ENCODE peak calls at places on chromosomes 16 and 17, in nine cellular contexts. One of them, this sample, is unnamed.

GRCh38 chr16:22330326-22330725 is 33.1 kb downstream of the POLR3E start:
- DNase-seq in AG08396: no peak
- DNase-seq in astrocyte: no peak
- DNase-seq in lower leg skin: no peak
- DNase-seq in activated CD8-positive, alpha-beta memory T cell treated with anti-CD3 and anti-CD28 coated beads for 1 hour: no peak
- DNase-seq in GDM1: no peak
- DNase-seq in T-helper 17 cell: no peak
- DNase-seq in GM12865: no peak
- DNase-seq in HT1080: no peak
- DNase-seq in this sample: no peak

GRCh38 chr17:17191346-17191792 is 14.8 kb downstream of the PLD6 start:
- DNase-seq in AG08396: peak
- DNase-seq in astrocyte: peak
- DNase-seq in lower leg skin: no peak
- DNase-seq in activated CD8-positive, alpha-beta memory T cell treated with anti-CD3 and anti-CD28 coated beads for 1 hour: no peak
- DNase-seq in GDM1: no peak
- DNase-seq in T-helper 17 cell: no peak
- DNase-seq in GM12865: no peak
- DNase-seq in HT1080: peak
- DNase-seq in this sample: no peak

GRCh38 chr17:2064147-2064489 is 9.2 kb downstream of the HIC1 start:
- DNase-seq in AG08396: no peak
- DNase-seq in astrocyte: no peak
- DNase-seq in lower leg skin: no peak
- DNase-seq in activated CD8-positive, alpha-beta memory T cell treated with anti-CD3 and anti-CD28 coated beads for 1 hour: no peak
- DNase-seq in GDM1: no peak
- DNase-seq in T-helper 17 cell: no peak
- DNase-seq in GM12865: no peak
- DNase-seq in HT1080: no peak
- DNase-seq in this sample: no peak

GRCh38 chr16:64133396-64133795 is 988.5 kb downstream of the CDH11 start:
- DNase-seq in AG08396: no peak
- DNase-seq in astrocyte: no peak
- DNase-seq in lower leg skin: no peak
- DNase-seq in activated CD8-positive, alpha-beta memory T cell treated with anti-CD3 and anti-CD28 coated beads for 1 hour: no peak
- DNase-seq in GDM1: no peak
- DNase-seq in T-helper 17 cell: no peak
- DNase-seq in GM12865: no peak
- DNase-seq in HT1080: no peak
- DNase-seq in this sample: no peak

GRCh38 chr17:61574542-61575351 is 16.3 kb downstream of the NACA2 start:
- DNase-seq in AG08396: peak
- DNase-seq in astrocyte: peak
- DNase-seq in lower leg skin: no peak
- DNase-seq in activated CD8-positive, alpha-beta memory T cell treated with anti-CD3 and anti-CD28 coated beads for 1 hour: no peak
- DNase-seq in GDM1: no peak
- DNase-seq in T-helper 17 cell: no peak
- DNase-seq in GM12865: peak
- DNase-seq in HT1080: peak
- DNase-seq in this sample: no peak

GRCh38 chr16:11250786-11251524 is 5.0 kb downstream of the SOCS1 start:
- DNase-seq in AG08396: no peak
- DNase-seq in astrocyte: no peak
- DNase-seq in lower leg skin: no peak
- DNase-seq in activated CD8-positive, alpha-beta memory T cell treated with anti-CD3 and anti-CD28 coated beads for 1 hour: no peak
- DNase-seq in GDM1: no peak
- DNase-seq in T-helper 17 cell: no peak
- DNase-seq in GM12865: no peak
- DNase-seq in HT1080: no peak
- DNase-seq in this sample: no peak

GRCh38 chr17:79809530-79810137 is 12.8 kb upstream of the CBX8 start:
- DNase-seq in AG08396: no peak
- DNase-seq in astrocyte: no peak
- DNase-seq in lower leg skin: no peak
- DNase-seq in activated CD8-positive, alpha-beta memory T cell treated with anti-CD3 and anti-CD28 coated beads for 1 hour: no peak
- DNase-seq in GDM1: no peak
- DNase-seq in T-helper 17 cell: no peak
- DNase-seq in GM12865: no peak
- DNase-seq in HT1080: no peak
- DNase-seq in this sample: no peak

GRCh38 chr16:56985288-56985961 is 3.9 kb upstream of the NLRC5 start:
- DNase-seq in AG08396: peak
- DNase-seq in astrocyte: peak
- DNase-seq in lower leg skin: peak
- DNase-seq in activated CD8-positive, alpha-beta memory T cell treated with anti-CD3 and anti-CD28 coated beads for 1 hour: no peak
- DNase-seq in GDM1: no peak
- DNase-seq in T-helper 17 cell: no peak
- DNase-seq in GM12865: no peak
- DNase-seq in HT1080: peak
- DNase-seq in this sample: peak

GRCh38 chr17:57505841-57506240 is 239.3 kb downstream of the CCDC182 start:
- DNase-seq in AG08396: no peak
- DNase-seq in astrocyte: no peak
- DNase-seq in lower leg skin: no peak
- DNase-seq in activated CD8-positive, alpha-beta memory T cell treated with anti-CD3 and anti-CD28 coated beads for 1 hour: no peak
- DNase-seq in GDM1: no peak
- DNase-seq in T-helper 17 cell: no peak
- DNase-seq in GM12865: no peak
- DNase-seq in HT1080: no peak
- DNase-seq in this sample: no peak

GRCh38 chr16:64982581-64982980 is 139.3 kb downstream of the CDH11 start:
- DNase-seq in AG08396: no peak
- DNase-seq in astrocyte: peak
- DNase-seq in lower leg skin: no peak
- DNase-seq in activated CD8-positive, alpha-beta memory T cell treated with anti-CD3 and anti-CD28 coated beads for 1 hour: no peak
- DNase-seq in GDM1: no peak
- DNase-seq in T-helper 17 cell: no peak
- DNase-seq in GM12865: no peak
- DNase-seq in HT1080: no peak
- DNase-seq in this sample: no peak

GRCh38 chr17:47816947-47817346 is 4.6 kb downstream of the OSBPL7 start:
- DNase-seq in AG08396: no peak
- DNase-seq in astrocyte: no peak
- DNase-seq in lower leg skin: no peak
- DNase-seq in activated CD8-positive, alpha-beta memory T cell treated with anti-CD3 and anti-CD28 coated beads for 1 hour: no peak
- DNase-seq in GDM1: no peak
- DNase-seq in T-helper 17 cell: no peak
- DNase-seq in GM12865: no peak
- DNase-seq in HT1080: no peak
- DNase-seq in this sample: no peak

GRCh38 chr16:15489016-15489415 is 54.6 kb downstream of the BMERB1 start:
- DNase-seq in AG08396: no peak
- DNase-seq in astrocyte: no peak
- DNase-seq in lower leg skin: peak
- DNase-seq in activated CD8-positive, alpha-beta memory T cell treated with anti-CD3 and anti-CD28 coated beads for 1 hour: no peak
- DNase-seq in GDM1: no peak
- DNase-seq in T-helper 17 cell: no peak
- DNase-seq in GM12865: no peak
- DNase-seq in HT1080: no peak
- DNase-seq in this sample: no peak

GRCh38 chr17:57518587-57519118 is 226.4 kb downstream of the CCDC182 start:
- DNase-seq in AG08396: no peak
- DNase-seq in astrocyte: no peak
- DNase-seq in lower leg skin: no peak
- DNase-seq in activated CD8-positive, alpha-beta memory T cell treated with anti-CD3 and anti-CD28 coated beads for 1 hour: no peak
- DNase-seq in GDM1: no peak
- DNase-seq in T-helper 17 cell: no peak
- DNase-seq in GM12865: no peak
- DNase-seq in HT1080: no peak
- DNase-seq in this sample: no peak

This sample was measured in omental fat pad.